ENCODE peak calls at places on chromosomes 5 and 9, in four cellular contexts. Q, N, Y and W are unnamed samples.

GRCh38 chr5:83475540-83476469 is 4.3 kb downstream of the VCAN start:
- DNase-seq in Q (no peak), N (peak), Y (no peak), W (peak)

GRCh38 chr9:79023134-79023577 is 548.6 kb upstream of the TLE4 start:
- DNase-seq in N (peak), Y (no peak), Q (no peak), W (peak)

GRCh38 chr5:98796197-98796972 is 22.9 kb downstream of the RGMB start:
- DNase-seq in N (peak), Q (peak), Y (no peak), W (peak)

GRCh38 chr5:52884453-52884852 is 96.7 kb downstream of the ITGA1 start:
- DNase-seq in N (no peak), Y (no peak), Q (no peak), W (no peak)

GRCh38 chr5:171614511-171614910 is 171.1 kb upstream of the SMIM23 start:
- DNase-seq in Y (no peak), Q (no peak), N (no peak), W (no peak)

GRCh38 chr9:83062653-83063527 is at the start of gene RASEF:
- DNase-seq in N (no peak), Y (peak), Q (peak), W (peak)

GRCh38 chr5:159619826-159620225 is 289.5 kb upstream of the IL12B start:
- DNase-seq in Q (no peak), N (peak), Y (no peak), W (no peak)

GRCh38 chr9:5321058-5321457 is 16.5 kb upstream of the RLN2 start:
- DNase-seq in Q (no peak), N (no peak), Y (no peak), W (peak)

GRCh38 chr9:7946458-7946857 is 146.9 kb upstream of the DMAC1 start:
- DNase-seq in Q (no peak), N (no peak), Y (no peak), W (no peak)

GRCh38 chr5:140174014-140174413 is 974 bp upstream of the CYSTM1 start:
- DNase-seq in Y (no peak), N (no peak), Q (no peak), W (no peak)

GRCh38 chr5:159838551-159839222 is 77.6 kb upstream of the ADRA1B start:
- DNase-seq in Y (no peak), N (no peak), Q (no peak), W (peak)

GRCh38 chr5:132176987-132177386 is 50.7 kb downstream of the P4HA2 start:
- DNase-seq in N (no peak), Q (no peak), Y (no peak), W (no peak)

GRCh38 chr9:127919253-127919815 is 2.5 kb upstream of the ST6GALNAC4 start:
- DNase-seq in Y (peak), N (peak), Q (peak), W (peak)

GRCh38 chr5:2903451-2904395 is 152.2 kb upstream of the IRX2 start:
- DNase-seq in N (no peak), Q (no peak), Y (no peak), W (no peak)

GRCh38 chr9:108095496-108095895 is 605.9 kb upstream of the KLF4 start:
- DNase-seq in Y (no peak), Q (no peak), N (no peak), W (no peak)

GRCh38 chr9:20649381-20649780 is 27.1 kb upstream of the MLLT3 start:
- DNase-seq in Y (no peak), N (no peak), Q (no peak), W (peak)

GRCh38 chr5:141845371-141845821 is 32.8 kb downstream of the PCDH1 start:
- DNase-seq in N (no peak), Y (no peak), Q (no peak), W (no peak)

DNA sequence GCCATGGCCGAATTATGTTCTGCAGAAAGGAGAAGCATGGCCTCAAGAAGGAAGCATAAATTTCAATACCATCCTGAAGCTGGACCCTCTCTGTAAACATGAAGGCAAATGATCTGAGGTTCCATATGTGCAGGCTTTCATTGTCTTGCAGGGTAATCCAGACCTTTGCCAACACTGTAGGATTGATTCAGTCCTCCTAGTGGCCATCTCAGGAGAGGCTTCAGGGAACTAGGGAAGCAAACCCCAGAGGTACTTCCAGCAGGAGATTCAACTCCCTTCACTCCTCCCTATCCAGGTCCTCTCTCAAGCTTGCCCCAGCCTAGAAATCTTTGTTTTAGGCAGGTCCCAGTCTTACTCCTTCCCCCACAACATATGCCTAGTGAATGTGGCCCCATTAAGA is 99.3 kb upstream of the HCN1 start:
- DNase-seq in Q (no peak), N (no peak), Y (no peak), W (no peak)
- TF ChIP-seq CTCF in Q (no peak), N (no peak), Y (no peak), W (no peak)

GRCh38 chr5:179801304-179802206 is 5.1 kb downstream of the MGAT4B start:
- DNase-seq in N (peak), Y (peak), Q (peak), W (peak)
- TF ChIP-seq CTCF in N (peak), Y (peak), Q (peak), W (peak)

GRCh38 chr5:91030521-91031395 is 352.4 kb downstream of the ARRDC3 start:
- DNase-seq in Q (no peak), N (no peak), Y (no peak), W (peak)
- TF ChIP-seq CTCF in Q (no peak), N (no peak), Y (no peak), W (no peak)

DNA sequence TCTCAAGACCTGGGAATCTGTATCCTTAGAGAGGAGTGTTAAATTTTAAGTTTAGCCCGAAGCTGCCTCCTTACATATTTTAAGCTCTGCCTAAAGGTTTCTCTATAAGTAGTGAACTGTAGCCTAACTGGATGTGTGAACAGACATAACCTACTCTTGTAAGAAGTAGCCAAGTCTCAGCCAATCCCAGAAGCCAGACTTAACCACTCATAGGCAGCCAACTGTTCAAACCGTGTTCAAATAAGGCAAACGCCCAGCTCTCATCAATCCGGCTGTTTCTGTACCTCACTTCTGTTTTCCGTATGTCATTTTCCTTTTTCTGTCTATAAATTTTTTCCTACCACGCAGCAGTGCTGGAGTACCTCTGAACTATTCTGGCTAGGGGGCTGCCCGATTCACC is 58.7 kb upstream of the HRH2 start:
- DNase-seq in N (no peak), Y (no peak), Q (no peak), W (no peak)
- TF ChIP-seq CTCF in N (no peak), Y (no peak), Q (no peak), W (no peak)

DNA sequence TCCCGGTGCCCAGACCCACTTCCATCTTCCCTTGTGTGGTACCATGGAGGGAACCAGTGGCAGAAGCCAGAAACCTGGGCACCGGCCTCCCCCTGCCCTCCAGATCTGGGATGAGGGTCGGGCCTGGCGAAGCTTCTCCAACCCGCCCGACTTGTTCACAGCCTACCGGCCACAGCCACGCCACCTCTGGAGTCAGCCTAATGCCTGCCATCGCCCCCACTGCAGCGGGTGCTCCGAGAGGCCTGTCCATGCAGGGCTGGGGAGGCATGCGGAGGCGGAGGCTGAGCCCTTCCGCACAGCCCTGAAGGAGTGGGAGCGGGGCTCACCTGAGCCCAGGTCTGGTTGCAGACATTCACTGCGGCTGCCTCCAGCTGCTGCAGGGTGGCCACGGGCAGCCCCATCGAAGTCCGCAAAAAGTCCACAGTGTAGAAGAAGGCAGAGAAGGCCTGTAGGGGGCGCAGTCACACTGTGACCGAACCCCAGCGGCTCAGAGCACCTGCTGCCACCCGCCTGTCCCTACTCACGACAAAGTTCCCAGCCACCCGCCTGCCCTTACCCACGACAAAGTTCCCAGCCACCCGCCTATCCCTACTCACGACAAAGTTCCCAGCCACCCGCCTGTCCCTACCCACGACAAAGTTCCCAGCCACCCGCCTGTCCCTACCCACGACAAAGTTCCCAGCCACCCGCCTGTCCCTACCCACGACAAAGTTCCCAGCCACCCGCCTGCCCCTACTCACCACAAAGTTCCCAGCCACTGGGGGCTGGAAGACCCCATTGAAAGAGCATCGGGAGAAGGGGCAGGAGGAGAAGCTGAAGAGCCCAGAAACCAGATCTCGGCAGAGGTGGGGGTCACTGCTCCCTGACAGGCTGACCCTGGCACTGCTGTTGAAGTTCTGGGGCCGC is 3.8 kb upstream of the NPDC1 start:
- DNase-seq in Q (peak), Y (peak), N (peak), W (peak)
- TF ChIP-seq CTCF in Q (peak), Y (peak), N (peak), W (peak)

DNA sequence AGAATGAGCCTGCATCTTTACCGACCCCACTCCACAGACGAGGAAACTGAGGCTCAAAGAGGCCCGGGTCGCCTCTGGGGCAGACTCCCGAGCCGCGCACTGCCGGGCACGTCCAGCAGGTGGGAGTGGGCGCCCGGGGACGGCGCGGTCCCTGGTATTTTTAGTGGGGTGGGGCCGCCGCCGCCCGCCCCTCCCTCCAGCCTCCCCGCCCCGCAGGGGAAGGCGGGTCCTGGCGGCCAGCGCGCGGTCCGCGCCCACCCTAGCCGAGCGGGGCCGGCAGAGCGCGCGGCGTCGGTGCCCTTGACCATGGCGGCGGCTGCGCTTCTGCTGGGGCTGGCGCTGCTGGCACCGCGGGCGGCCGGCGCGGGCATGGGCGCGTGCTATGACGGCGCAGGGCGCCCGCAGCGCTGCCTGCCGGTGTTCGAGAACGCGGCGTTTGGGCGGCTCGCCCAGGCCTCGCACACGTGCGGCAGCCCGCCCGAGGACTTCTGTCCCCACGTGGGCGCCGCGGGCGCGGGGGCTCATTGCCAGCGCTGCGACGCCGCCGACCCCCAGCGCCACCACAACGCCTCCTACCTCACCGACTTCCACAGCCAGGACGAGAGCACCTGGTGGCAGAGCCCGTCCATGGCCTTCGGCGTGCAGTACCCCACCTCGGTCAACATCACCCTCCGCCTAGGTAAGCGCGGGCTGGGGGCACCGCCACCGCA is at the start of gene LAMC3:
- DNase-seq in Q (no peak), N (no peak), Y (peak), W (peak)
- TF ChIP-seq CTCF in Q (peak), N (peak), Y (no peak), W (no peak)

GRCh38 chr5:114360816-114361723 is 800 bp upstream of the KCNN2 start:
- DNase-seq in Y (peak), N (no peak), Q (no peak), W (no peak)
- TF ChIP-seq CTCF in Y (no peak), N (no peak), Q (peak), W (no peak)

GRCh38 chr5:15695171-15695676 is 195.2 kb downstream of the FBXL7 start:
- DNase-seq in N (peak), Y (no peak), Q (no peak), W (peak)

GRCh38 chr5:15693036-15693728 is 193.2 kb downstream of the FBXL7 start:
- DNase-seq in Y (no peak), Q (no peak), N (no peak), W (no peak)

GRCh38 chr5:15694694-15695093 is 194.7 kb downstream of the FBXL7 start:
- DNase-seq in N (peak), Q (no peak), Y (no peak), W (no peak)

GRCh38 chr5:15691536-15691935 is 191.6 kb downstream of the FBXL7 start:
- DNase-seq in Y (no peak), Q (no peak), N (peak), W (no peak)

GRCh38 chr5:15693933-15694332 is 194.0 kb downstream of the FBXL7 start:
- DNase-seq in Y (no peak), N (no peak), Q (no peak), W (no peak)
- TF ChIP-seq CTCF in Y (no peak), N (no peak), Q (no peak), W (no peak)

GRCh38 chr9:29691758-29692407 is 2118.6 kb upstream of the C9orf72 start:
- DNase-seq in Y (no peak), N (no peak), Q (no peak), W (peak)
- TF ChIP-seq CTCF in Y (no peak), N (no peak), Q (no peak), W (peak)

DNA sequence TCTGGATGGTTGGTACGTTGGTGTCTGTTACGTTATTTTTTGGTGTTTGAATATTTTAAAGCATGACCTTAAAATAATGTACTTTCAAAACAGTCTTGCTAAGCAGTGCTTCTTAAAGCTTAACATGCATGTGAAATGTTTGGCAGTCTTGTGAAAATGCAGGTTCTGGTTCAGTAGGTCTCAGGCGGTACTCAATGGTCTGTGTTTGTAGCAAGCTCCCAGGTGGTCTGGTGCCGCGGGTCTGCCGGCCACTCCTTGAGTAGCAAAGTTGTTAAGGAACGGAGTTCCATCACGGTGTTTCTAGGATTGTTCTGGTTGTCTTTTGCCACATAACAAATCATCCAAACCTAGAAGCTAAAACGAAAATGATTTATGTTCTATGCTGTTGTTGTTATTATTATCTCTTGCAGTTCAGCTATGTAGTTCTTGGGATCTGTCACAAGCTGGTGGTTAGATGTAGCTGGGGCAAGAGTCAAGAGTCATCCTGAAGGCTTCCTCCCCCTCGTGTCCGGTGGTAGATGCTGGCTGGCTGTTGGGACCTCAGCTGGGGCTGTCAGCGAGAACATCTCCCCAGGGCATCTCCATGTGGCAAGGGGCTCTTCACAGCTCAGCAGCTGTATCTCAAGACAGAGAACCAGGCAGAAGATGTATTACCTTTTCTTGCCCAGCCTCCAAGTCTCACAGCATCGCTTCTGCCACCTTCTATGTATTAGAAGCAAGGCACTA is 186.8 kb downstream of the PALM2AKAP2 start:
- DNase-seq in Y (no peak), Q (no peak), N (no peak), W (no peak)
- TF ChIP-seq CTCF in Y (no peak), Q (no peak), N (no peak), W (no peak)